ENCODE peak calls at places on chromosomes 13 and 19, in ten cellular contexts. H is A673, M is thoracic aorta, E is brain microvascular endothelial cell, K is uterus, S is choroid plexus epithelial cell, D is AG04450, W is foreskin fibroblast, J is mesothelial cell of epicardium, N is osteocyte. C is an unnamed sample.

GRCh38 chr13:47484564-47484963 is 516.5 kb downstream of the SUCLA2 start:
- DNase-seq in H (no peak), M (no peak), E (peak; percentile 87), K (no peak), S (peak; percentile 83), D (peak; percentile 52), W (peak; percentile 79), J (no peak), N (no peak), C (no peak)

GRCh38 chr13:65505941-65506340 is 1724.2 kb downstream of the PCDH9 start:
- DNase-seq in H (no peak), M (no peak), E (no peak), K (no peak), S (no peak), D (no peak), W (no peak), J (no peak), N (no peak), C (no peak)

GRCh38 chr19:33468361-33469170 is 53.0 kb downstream of the PEPD start:
- DNase-seq in H (peak; percentile 70), M (no peak), E (no peak), K (no peak), S (no peak), D (no peak), W (peak; percentile 10), J (no peak), N (peak; percentile 75), C (no peak)

GRCh38 chr19:14432817-14433453 is at the start of gene PKN1:
- DNase-seq in H (peak; percentile 57), M (no peak), E (no peak), K (peak; percentile 48), S (no peak), D (no peak), W (no peak), J (no peak), N (peak; percentile 85), C (no peak)

GRCh38 chr13:54034047-54034446 is 1005.4 kb downstream of the OLFM4 start:
- DNase-seq in H (no peak), M (no peak), E (no peak), K (no peak), S (no peak), D (no peak), W (no peak), J (no peak), N (no peak), C (no peak)

GRCh38 chr13:76723551-76724232 is 162.5 kb downstream of the KCTD12 start:
- DNase-seq in H (no peak), M (no peak), E (peak; percentile 92), K (no peak), S (peak; percentile 91), D (peak; percentile 54), W (peak; percentile 87), J (no peak), N (no peak), C (no peak)

GRCh38 chr13:28872427-28873176 is 52.5 kb downstream of the MTUS2 start:
- DNase-seq in H (no peak), M (no peak), E (no peak), K (no peak), S (no peak), D (no peak), W (no peak), J (no peak), N (no peak), C (no peak)

GRCh38 chr13:104586010-104586746 is 1520.0 kb upstream of the SLC10A2 start:
- DNase-seq in H (no peak), M (no peak), E (peak; percentile 88), K (no peak), S (peak; percentile 87), D (peak; percentile 65), W (no peak), J (no peak), N (no peak), C (no peak)

GRCh38 chr19:10471909-10472308 is 31.2 kb downstream of the KEAP1 start:
- DNase-seq in H (peak; percentile 69), M (no peak), E (peak; percentile 35), K (no peak), S (peak; percentile 71), D (no peak), W (no peak), J (no peak), N (no peak), C (no peak)

GRCh38 chr13:48749699-48750473 is 96.2 kb downstream of the CYSLTR2 start:
- DNase-seq in H (peak; percentile 76), M (peak; percentile 75), E (peak; percentile 100), K (peak; percentile 94), S (peak; percentile 99), D (peak; percentile 86), W (peak; percentile 98), J (no peak), N (peak; percentile 88), C (no peak)

GRCh38 chr19:43784251-43784980 is 3.6 kb upstream of the KCNN4 start:
- DNase-seq in H (no peak), M (no peak), E (peak; percentile 72), K (no peak), S (peak; percentile 72), D (peak; percentile 55), W (peak; percentile 77), J (no peak), N (no peak), C (peak; percentile 73)

GRCh38 chr19:18436651-18437478 is 1.1 kb downstream of the ISYNA1 start:
- DNase-seq in H (peak; percentile 96), M (no peak), E (peak; percentile 72), K (peak; percentile 84), S (peak; percentile 95), D (no peak), W (peak; percentile 79), J (peak; percentile 75), N (peak; percentile 94), C (peak; percentile 75)

GRCh38 chr19:36685835-36686234 is 1.6 kb upstream of the ZNF567 start:
- DNase-seq in H (no peak), M (no peak), E (no peak), K (no peak), S (no peak), D (no peak), W (no peak), J (no peak), N (no peak), C (no peak)

GRCh38 chr19:37969695-37970094 is 62.7 kb downstream of the SIPA1L3 start:
- DNase-seq in H (no peak), M (no peak), E (no peak), K (no peak), S (no peak), D (no peak), W (no peak), J (no peak), N (no peak), C (no peak)

GRCh38 chr13:74919914-74920313 is 562.1 kb downstream of the TBC1D4 start:
- DNase-seq in H (no peak), M (no peak), E (no peak), K (no peak), S (no peak), D (no peak), W (no peak), J (no peak), N (no peak), C (no peak)

GRCh38 chr13:63455938-63456337 is 2040.3 kb upstream of the PCDH20 start:
- DNase-seq in H (peak; percentile 19), M (no peak), E (no peak), K (no peak), S (peak; percentile 16), D (no peak), W (no peak), J (no peak), N (no peak), C (no peak)
- TF ChIP-seq CTCF in H (peak; percentile 46), M (no peak), E (peak; percentile 21), K (no peak), S (peak; percentile 40), D (peak; percentile 19), W (peak; percentile 2), J (no peak), N (peak; percentile 29), C (no peak)

GRCh38 chr19:6556480-6556879 is 25.7 kb downstream of the TNFSF9 start:
- DNase-seq in H (no peak), M (no peak), E (peak; percentile 33), K (no peak), S (peak; percentile 20), D (no peak), W (no peak), J (no peak), N (no peak), C (no peak)

GRCh38 chr19:6551091-6551490 is 20.3 kb downstream of the TNFSF9 start:
- DNase-seq in H (no peak), M (no peak), E (no peak), K (no peak), S (no peak), D (no peak), W (no peak), J (no peak), N (no peak), C (no peak)

GRCh38 chr19:6551607-6552450 is 21.0 kb downstream of the TNFSF9 start:
- DNase-seq in H (peak; percentile 68), M (no peak), E (no peak), K (no peak), S (no peak), D (no peak), W (no peak), J (no peak), N (no peak), C (peak; percentile 41)

GRCh38 chr19:6556043-6556449 is 25.2 kb downstream of the TNFSF9 start:
- DNase-seq in H (no peak), M (no peak), E (no peak), K (no peak), S (no peak), D (no peak), W (no peak), J (no peak), N (no peak), C (no peak)
- TF ChIP-seq CTCF in H (no peak), M (no peak), E (no peak), K (no peak), S (no peak), D (no peak), W (no peak), J (no peak), N (no peak), C (peak; percentile 33)

DNA sequence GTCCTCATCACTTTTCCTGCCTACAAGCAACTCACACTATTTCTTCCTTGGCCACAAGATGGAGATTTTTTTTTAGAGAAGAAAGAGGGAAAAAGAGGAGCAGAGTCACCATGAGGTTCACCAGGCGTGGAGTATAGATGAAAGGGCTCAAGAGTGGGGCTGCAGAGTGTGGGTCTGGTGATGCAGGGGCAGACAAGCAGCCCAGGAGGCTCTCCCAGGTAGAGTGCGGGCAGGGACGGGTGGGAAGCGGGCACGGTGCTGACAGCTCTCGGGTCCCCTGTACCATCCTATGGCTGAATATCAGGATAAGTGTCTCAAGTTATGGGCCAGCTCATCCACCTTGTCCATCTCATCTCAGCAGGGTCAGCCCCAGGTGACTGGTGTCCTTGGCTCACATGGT is 110.9 kb downstream of the SOX1 start:
- DNase-seq in H (peak; percentile 10), M (no peak), E (no peak), K (no peak), S (no peak), D (no peak), W (no peak), J (no peak), N (no peak), C (no peak)
- TF ChIP-seq CTCF in H (peak; percentile 25), M (no peak), E (no peak), K (no peak), S (no peak), D (no peak), W (no peak), J (no peak), N (no peak), C (no peak)

GRCh38 chr19:32318884-32319520 is 26.4 kb upstream of the ZNF507 start:
- DNase-seq in H (peak; percentile 44), M (no peak), E (no peak), K (no peak), S (peak; percentile 5), D (no peak), W (no peak), J (no peak), N (peak; percentile 75), C (no peak)
- TF ChIP-seq CTCF in H (peak; percentile 52), M (no peak), E (peak; percentile 46), K (no peak), S (peak; percentile 28), D (no peak), W (no peak), J (no peak), N (no peak), C (no peak)